ENCODE peak calls at places on chromosomes 12 and 14, in seven cellular contexts. B is testis; L is CD4-positive, alpha-beta T cell; U is ovary; E is GM23248; F is psoas muscle; G is HepG2. R is an unnamed sample.

GRCh38 chr12:93137656-93138612 is 208.8 kb upstream of the EEA1 start:
- DNase-seq in B (no peak), L (no peak), U (no peak), E (peak; percentile 95), F (no peak), G (no peak), R (no peak)

GRCh38 chr12:3797649-3798048 is 44.7 kb upstream of the CRACR2A start:
- DNase-seq in B (no peak), L (no peak), U (no peak), E (peak; percentile 6), F (no peak), G (no peak), R (no peak)

GRCh38 chr14:54881761-54882401 is 20.7 kb downstream of the GCH1 start:
- DNase-seq in B (no peak), L (no peak), U (no peak), E (peak; percentile 76), F (no peak), G (no peak), R (no peak)

GRCh38 chr12:65051196-65051595 is 69.9 kb downstream of the WIF1 start:
- DNase-seq in B (no peak), L (no peak), U (no peak), E (no peak), F (no peak), G (no peak), R (no peak)

GRCh38 chr14:94989417-94989816 is 167.9 kb downstream of the DICER1 start:
- DNase-seq in B (no peak), L (no peak), U (no peak), E (no peak), F (no peak), G (no peak), R (no peak)

GRCh38 chr14:104389326-104390220 is 190.0 kb upstream of the C14orf180 start:
- DNase-seq in B (peak; percentile 8), L (no peak), U (no peak), E (no peak), F (peak; percentile 42), G (no peak), R (no peak)

GRCh38 chr14:73714656-73715081 is 485 bp upstream of the PNMA1 start:
- DNase-seq in B (peak; percentile 40), L (no peak), U (no peak), E (peak; percentile 68), F (no peak), G (no peak), R (no peak)

GRCh38 chr12:11628353-11628752 is 21.1 kb upstream of the ETV6 start:
- DNase-seq in B (no peak), L (no peak), U (no peak), E (no peak), F (no peak), G (no peak), R (no peak)

GRCh38 chr14:95274283-95274682 is 45.4 kb downstream of the CLMN start:
- DNase-seq in B (no peak), L (no peak), U (no peak), E (no peak), F (no peak), G (no peak), R (no peak)

GRCh38 chr12:3200032-3200617 is 122.9 kb downstream of the TSPAN9 start:
- DNase-seq in B (peak; percentile 62), L (no peak), U (peak; percentile 72), E (peak; percentile 69), F (peak; percentile 74), G (no peak), R (no peak)

GRCh38 chr12:57240926-57241555 is 9.9 kb downstream of the STAC3 start:
- DNase-seq in B (no peak), L (no peak), U (no peak), E (peak; percentile 71), F (peak; percentile 71), G (no peak), R (no peak)

GRCh38 chr14:85576161-85576560 is 46.2 kb downstream of the FLRT2 start:
- DNase-seq in B (no peak), L (no peak), U (no peak), E (peak; percentile 60), F (no peak), G (no peak), R (no peak)

GRCh38 chr12:98894412-98895085 is 249.5 kb downstream of the APAF1 start:
- DNase-seq in B (no peak), L (no peak), U (peak; percentile 21), E (peak; percentile 9), F (no peak), G (no peak), R (no peak)

GRCh38 chr12:97160277-97160676 is 253.2 kb downstream of the NEDD1 start:
- DNase-seq in B (no peak), L (no peak), U (no peak), E (no peak), F (no peak), G (peak; percentile 1), R (no peak)

GRCh38 chr12:18747960-18748359 is 10.0 kb downstream of the CAPZA3 start:
- DNase-seq in B (no peak), L (no peak), U (no peak), E (peak; percentile 77), F (no peak), G (no peak), R (no peak)

GRCh38 chr12:130613131-130613530 is 103.0 kb downstream of the RIMBP2 start:
- DNase-seq in B (no peak), L (no peak), U (no peak), E (no peak), F (no peak), G (no peak), R (no peak)

GRCh38 chr12:130613831-130614230 is 102.3 kb downstream of the RIMBP2 start:
- DNase-seq in B (no peak), L (no peak), U (no peak), E (no peak), F (no peak), G (no peak), R (no peak)

GRCh38 chr12:130609966-130610365 is 106.1 kb downstream of the RIMBP2 start:
- DNase-seq in B (no peak), L (no peak), U (no peak), E (no peak), F (no peak), G (no peak), R (no peak)

GRCh38 chr12:130608132-130608531 is 108.0 kb downstream of the RIMBP2 start:
- DNase-seq in B (no peak), L (no peak), U (no peak), E (no peak), F (no peak), G (no peak), R (no peak)

DNA sequence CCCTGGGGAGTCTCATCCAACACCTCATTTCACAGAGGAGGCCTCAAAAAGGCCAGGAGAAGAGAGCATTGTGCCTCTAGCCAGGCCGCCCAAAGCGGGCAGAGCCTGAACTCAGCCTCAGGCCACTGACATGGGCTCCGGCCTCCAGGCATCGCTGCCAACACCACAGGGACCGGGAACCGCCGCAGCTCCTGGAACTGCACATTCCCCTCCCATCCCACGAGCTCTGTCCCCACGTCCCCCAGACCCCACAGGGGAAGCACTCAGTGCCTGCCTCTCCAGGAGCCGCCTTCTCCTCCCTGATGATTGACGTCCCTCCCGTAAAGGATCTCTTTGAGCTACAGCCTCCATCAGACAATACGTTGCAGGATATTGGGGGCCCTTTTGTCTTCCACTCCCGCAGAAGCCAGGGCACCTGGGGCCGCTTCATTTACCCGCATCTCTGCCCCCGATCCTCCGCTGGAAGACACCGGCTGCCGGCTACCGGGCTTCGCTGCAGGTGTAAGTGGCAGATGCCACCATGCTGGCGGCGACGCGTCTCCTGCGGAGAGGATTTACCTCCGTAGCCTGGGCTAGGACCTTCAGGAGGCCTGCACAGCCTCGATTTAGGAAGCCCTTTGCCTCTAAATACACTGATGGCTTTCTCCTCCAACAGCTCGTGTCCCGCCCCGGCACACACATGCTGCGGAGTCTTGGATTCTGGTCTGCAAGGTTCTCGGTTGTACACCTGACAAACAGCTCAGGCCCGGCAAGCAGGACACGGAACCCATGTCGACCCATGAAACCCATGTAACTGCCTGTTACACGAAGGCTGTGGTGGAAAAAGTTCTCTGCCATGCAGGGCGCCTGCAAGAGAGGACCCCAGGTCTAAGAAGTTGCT is 104.8 kb downstream of the RIMBP2 start:
- DNase-seq in B (no peak), L (no peak), U (no peak), E (no peak), F (no peak), G (no peak), R (no peak)
- H3K27me3 ChIP-seq in B (no peaks in the 10 kb centered on the region), L (no peaks in the 10 kb centered on the region), U (no peaks in the 10 kb centered on the region), E (no peaks in the 10 kb centered on the region), F (no peaks in the 10 kb centered on the region), G (peaks cover 4% of the 10 kb centered on the region), R (no peaks in the 10 kb centered on the region)

DNA sequence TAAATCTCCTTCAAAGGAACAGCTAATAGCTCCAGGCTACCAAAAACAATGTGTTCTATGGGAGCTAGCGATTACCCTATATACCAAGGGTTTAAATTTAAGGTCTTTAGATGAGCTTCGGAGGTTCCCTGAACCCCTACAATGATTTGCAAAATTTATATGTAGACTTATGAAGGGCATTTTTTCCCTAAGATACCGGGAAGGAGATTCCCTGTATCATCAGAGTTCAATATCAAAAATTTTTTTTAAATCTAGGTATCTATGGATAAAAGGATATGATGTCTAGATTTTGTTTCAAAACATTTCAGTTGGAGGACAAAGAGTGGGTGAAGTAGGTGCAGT is 17.9 kb upstream of the COL2A1 start:
- DNase-seq in B (no peak), L (no peak), U (no peak), E (no peak), F (no peak), G (no peak), R (no peak)
- H3K27me3 ChIP-seq in B (no peaks in the 10 kb centered on the region), L (peaks cover 17% of the 10 kb centered on the region), U (no peaks in the 10 kb centered on the region), E (peaks cover 60% of the 10 kb centered on the region), F (no peaks in the 10 kb centered on the region), G (peaks cover 3% of the 10 kb centered on the region), R (no peaks in the 10 kb centered on the region)

GRCh38 chr14:101460521-101460920 is 100.8 kb upstream of the DIO3 start:
- DNase-seq in B (no peak), L (no peak), U (no peak), E (no peak), F (no peak), G (no peak), R (no peak)
- H3K27me3 ChIP-seq in B (no peaks in the 10 kb centered on the region), L (peaks cover 58% of the 10 kb centered on the region), U (peaks cover 5% of the 10 kb centered on the region), E (peaks cover 46% of the 10 kb centered on the region), F (peaks cover 7% of the 10 kb centered on the region), G (peaks cover 1% of the 10 kb centered on the region), R (peaks cover 11% of the 10 kb centered on the region)

DNA sequence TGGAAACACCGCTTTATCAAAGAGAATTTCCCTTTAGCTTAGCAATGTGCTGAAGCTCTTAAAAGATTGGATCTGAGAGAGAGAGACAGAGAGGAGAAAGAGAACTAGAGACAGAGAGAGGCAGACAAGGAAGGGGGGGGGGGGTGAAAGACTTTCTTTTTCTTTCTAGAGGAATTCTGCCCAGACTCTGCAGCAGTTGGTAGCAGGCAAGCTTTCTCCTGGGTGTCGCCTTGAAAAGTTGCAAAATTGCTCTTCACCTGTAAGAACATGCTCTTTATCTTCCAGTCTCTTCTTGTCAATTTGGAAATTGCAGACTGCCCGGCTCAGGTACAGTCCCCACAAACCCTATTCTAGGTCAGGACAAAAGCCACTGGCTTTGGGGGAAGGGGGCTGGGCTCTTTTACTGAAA is 2.9 kb upstream of the OTX2 start:
- DNase-seq in B (no peak), L (no peak), U (no peak), E (no peak), F (no peak), G (no peak), R (no peak)
- H3K27me3 ChIP-seq in B (no peaks in the 10 kb centered on the region), L (peaks cover 95% of the 10 kb centered on the region), U (peaks cover 7% of the 10 kb centered on the region), E (peaks cover 84% of the 10 kb centered on the region), F (peaks cover 7% of the 10 kb centered on the region), G (peaks cover 10% of the 10 kb centered on the region), R (peaks cover 40% of the 10 kb centered on the region)

R was measured in CD8-positive, alpha-beta memory T cell.